ENCODE peak calls at places on chromosomes 2 and 18, in eight cellular contexts. V, K, P, W, C, F, Q and B are unnamed samples.
A peak's percentile ranks its signal among the peaks of the same experiment; 100 is the strongest.

GRCh38 chr18:68342039-68342659 is 372.8 kb downstream of the TMX3 start:
- DNase-seq in V (no peak), K (no peak), P (no peak), W (no peak), C (no peak), F (no peak), Q (no peak), B (no peak)

GRCh38 chr18:49094979-49095632 is 144.3 kb upstream of the SMAD7 start:
- DNase-seq in V (peak; percentile 88), K (peak; percentile 74), P (peak; percentile 20), W (no peak), C (no peak), F (no peak), Q (no peak), B (no peak)

GRCh38 chr2:23617817-23618216 is 232.8 kb downstream of the KLHL29 start:
- DNase-seq in V (no peak), K (no peak), P (no peak), W (no peak), C (no peak), F (no peak), Q (no peak), B (no peak)

GRCh38 chr2:140589696-140590095 is 1541.1 kb downstream of the LRP1B start:
- DNase-seq in V (peak; percentile 64), K (no peak), P (no peak), W (no peak), C (no peak), F (no peak), Q (no peak), B (no peak)

GRCh38 chr18:25453556-25454269 is 101.7 kb upstream of the ZNF521 start:
- DNase-seq in V (peak; percentile 81), K (no peak), P (no peak), W (no peak), C (no peak), F (no peak), Q (no peak), B (no peak)

GRCh38 chr18:7940976-7941375 is 373.9 kb downstream of the PTPRM start:
- DNase-seq in V (no peak), K (no peak), P (no peak), W (no peak), C (no peak), F (no peak), Q (peak; percentile 23), B (no peak)

GRCh38 chr18:79905389-79905911 is 46.0 kb downstream of the SLC66A2 start:
- DNase-seq in V (peak; percentile 48), K (no peak), P (no peak), W (no peak), C (no peak), F (no peak), Q (no peak), B (no peak)

GRCh38 chr2:232367591-232368233 is 10.8 kb upstream of the ALPP start:
- DNase-seq in V (no peak), K (no peak), P (no peak), W (no peak), C (no peak), F (no peak), Q (no peak), B (no peak)

GRCh38 chr18:67300498-67300897 is 216.0 kb downstream of the DSEL start:
- DNase-seq in V (peak; percentile 1), K (no peak), P (no peak), W (peak; percentile 6), C (no peak), F (peak; percentile 3), Q (peak; percentile 23), B (no peak)

GRCh38 chr2:57207191-57207590 is 839.4 kb upstream of the VRK2 start:
- DNase-seq in V (no peak), K (no peak), P (no peak), W (no peak), C (no peak), F (no peak), Q (no peak), B (no peak)

GRCh38 chr2:143617803-143618415 is 488.7 kb downstream of the ARHGAP15 start:
- DNase-seq in V (no peak), K (no peak), P (no peak), W (no peak), C (no peak), F (no peak), Q (no peak), B (no peak)

GRCh38 chr2:65666156-65666725 is 233.8 kb upstream of the SPRED2 start:
- DNase-seq in V (peak; percentile 84), K (no peak), P (peak; percentile 45), W (peak; percentile 89), C (no peak), F (no peak), Q (no peak), B (no peak)

GRCh38 chr2:30990736-30991135 is 147.5 kb downstream of the GALNT14 start:
- DNase-seq in V (no peak), K (no peak), P (no peak), W (no peak), C (no peak), F (no peak), Q (no peak), B (no peak)

GRCh38 chr2:240392948-240393830 is 42.3 kb upstream of the GPC1 start:
- DNase-seq in V (no peak), K (no peak), P (no peak), W (no peak), C (no peak), F (no peak), Q (no peak), B (no peak)

GRCh38 chr2:25494626-25495025 is 152.9 kb upstream of the DNMT3A start:
- DNase-seq in V (peak; percentile 78), K (no peak), P (no peak), W (no peak), C (no peak), F (no peak), Q (no peak), B (no peak)

GRCh38 chr2:46655551-46656436 is 176.4 kb downstream of the TMEM247 start:
- DNase-seq in V (peak; percentile 89), K (no peak), P (no peak), W (no peak), C (no peak), F (no peak), Q (no peak), B (no peak)

GRCh38 chr2:38444247-38444646 is 67.2 kb upstream of the ATL2 start:
- DNase-seq in V (peak; percentile 80), K (no peak), P (no peak), W (no peak), C (no peak), F (no peak), Q (no peak), B (no peak)

GRCh38 chr18:58781627-58782194 is 83.0 kb upstream of the ZNF532 start:
- DNase-seq in V (peak; percentile 73), K (peak; percentile 61), P (peak; percentile 67), W (peak; percentile 82), C (peak; percentile 65), F (peak; percentile 67), Q (peak; percentile 76), B (peak; percentile 70)